ENCODE peak calls at places on chromosomes 1 and 21, in seven cellular contexts. One of them, this sample, is unnamed. For H3K36me3, the result is how much of the 10 kb centered on the place peaks cover.

GRCh38 chr1:153415850-153416570 is at the start of gene S100A7A:
- DNase-seq in heart right ventricle: no peak
- DNase-seq in upper lobe of right lung: no peak
- DNase-seq in small intestine: no peak
- DNase-seq in thyroid gland: no peak
- DNase-seq in ascending aorta: no peak
- DNase-seq in sigmoid colon: no peak
- DNase-seq in this sample: no peak

GRCh38 chr1:40306296-40306695 is 10.8 kb downstream of the COL9A2 start:
- DNase-seq in heart right ventricle: no peak
- DNase-seq in upper lobe of right lung: no peak
- DNase-seq in small intestine: no peak
- DNase-seq in thyroid gland: no peak
- DNase-seq in ascending aorta: no peak
- DNase-seq in sigmoid colon: no peak
- DNase-seq in this sample: no peak

GRCh38 chr21:35226960-35227741 is 178.0 kb upstream of the RUNX1 start:
- DNase-seq in heart right ventricle: no peak
- DNase-seq in upper lobe of right lung: no peak
- DNase-seq in small intestine: peak
- DNase-seq in thyroid gland: no peak
- DNase-seq in ascending aorta: no peak
- DNase-seq in sigmoid colon: no peak
- DNase-seq in this sample: no peak

GRCh38 chr1:42340898-42341297 is 5.9 kb upstream of the FOXJ3 start:
- DNase-seq in heart right ventricle: no peak
- DNase-seq in upper lobe of right lung: no peak
- DNase-seq in small intestine: no peak
- DNase-seq in thyroid gland: no peak
- DNase-seq in ascending aorta: no peak
- DNase-seq in sigmoid colon: no peak
- DNase-seq in this sample: no peak

GRCh38 chr21:29436143-29436542 is 137.4 kb downstream of the BACH1 start:
- DNase-seq in heart right ventricle: peak
- DNase-seq in upper lobe of right lung: no peak
- DNase-seq in small intestine: peak
- DNase-seq in thyroid gland: no peak
- DNase-seq in ascending aorta: no peak
- DNase-seq in sigmoid colon: no peak
- DNase-seq in this sample: no peak

GRCh38 chr1:203176744-203177460 is 1.3 kb upstream of the MYBPH start:
- DNase-seq in heart right ventricle: no peak
- DNase-seq in upper lobe of right lung: no peak
- DNase-seq in small intestine: no peak
- DNase-seq in thyroid gland: no peak
- DNase-seq in ascending aorta: no peak
- DNase-seq in sigmoid colon: no peak
- DNase-seq in this sample: no peak

GRCh38 chr1:203175237-203176181 is at the start of gene MYBPH:
- DNase-seq in heart right ventricle: peak
- DNase-seq in upper lobe of right lung: no peak
- DNase-seq in small intestine: no peak
- DNase-seq in thyroid gland: peak
- DNase-seq in ascending aorta: no peak
- DNase-seq in sigmoid colon: peak
- DNase-seq in this sample: peak

GRCh38 chr1:96508226-96508625 is 213.4 kb upstream of the PTBP2 start:
- DNase-seq in heart right ventricle: no peak
- DNase-seq in upper lobe of right lung: no peak
- DNase-seq in small intestine: no peak
- DNase-seq in thyroid gland: no peak
- DNase-seq in ascending aorta: no peak
- DNase-seq in sigmoid colon: no peak
- DNase-seq in this sample: no peak

GRCh38 chr1:52542085-52542688 is 10.7 kb downstream of the TUT4 start:
- DNase-seq in heart right ventricle: no peak
- DNase-seq in upper lobe of right lung: no peak
- DNase-seq in small intestine: no peak
- DNase-seq in thyroid gland: no peak
- DNase-seq in ascending aorta: no peak
- DNase-seq in sigmoid colon: no peak
- DNase-seq in this sample: no peak

GRCh38 chr1:77465922-77466321 is 184.1 kb downstream of the AK5 start:
- DNase-seq in heart right ventricle: no peak
- DNase-seq in upper lobe of right lung: no peak
- DNase-seq in small intestine: no peak
- DNase-seq in thyroid gland: no peak
- DNase-seq in ascending aorta: no peak
- DNase-seq in sigmoid colon: no peak
- DNase-seq in this sample: no peak

GRCh38 chr1:222171005-222171404 is 376.9 kb downstream of the HHIPL2 start:
- DNase-seq in heart right ventricle: no peak
- DNase-seq in upper lobe of right lung: no peak
- DNase-seq in small intestine: peak
- DNase-seq in thyroid gland: no peak
- DNase-seq in ascending aorta: no peak
- DNase-seq in sigmoid colon: no peak
- DNase-seq in this sample: no peak

GRCh38 chr1:218262259-218262658 is 22.8 kb upstream of the RRP15 start:
- DNase-seq in heart right ventricle: no peak
- DNase-seq in upper lobe of right lung: no peak
- DNase-seq in small intestine: no peak
- DNase-seq in thyroid gland: no peak
- DNase-seq in ascending aorta: no peak
- DNase-seq in sigmoid colon: no peak
- DNase-seq in this sample: no peak

GRCh38 chr21:45041351-45041805 is 33.0 kb upstream of the ADARB1 start:
- DNase-seq in heart right ventricle: no peak
- DNase-seq in upper lobe of right lung: peak
- DNase-seq in small intestine: no peak
- DNase-seq in thyroid gland: peak
- DNase-seq in ascending aorta: peak
- DNase-seq in sigmoid colon: peak
- DNase-seq in this sample: peak

GRCh38 chr1:29974345-29974744 is 738.0 kb downstream of the PTPRU start:
- DNase-seq in heart right ventricle: no peak
- DNase-seq in upper lobe of right lung: no peak
- DNase-seq in small intestine: no peak
- DNase-seq in thyroid gland: no peak
- DNase-seq in ascending aorta: no peak
- DNase-seq in sigmoid colon: no peak
- DNase-seq in this sample: no peak

GRCh38 chr1:89804646-89805237 is 16.1 kb upstream of the LRRC8D start:
- DNase-seq in heart right ventricle: peak
- DNase-seq in upper lobe of right lung: peak
- DNase-seq in small intestine: peak
- DNase-seq in thyroid gland: peak
- DNase-seq in ascending aorta: peak
- DNase-seq in sigmoid colon: peak
- DNase-seq in this sample: peak

GRCh38 chr1:181100015-181100905 is 11.8 kb downstream of the IER5 start:
- DNase-seq in heart right ventricle: no peak
- DNase-seq in upper lobe of right lung: no peak
- DNase-seq in small intestine: no peak
- DNase-seq in thyroid gland: no peak
- DNase-seq in ascending aorta: no peak
- DNase-seq in sigmoid colon: no peak
- DNase-seq in this sample: no peak

GRCh38 chr1:32150847-32151246 is 28.6 kb upstream of the TXLNA start:
- DNase-seq in heart right ventricle: no peak
- DNase-seq in upper lobe of right lung: no peak
- DNase-seq in small intestine: no peak
- DNase-seq in thyroid gland: no peak
- DNase-seq in ascending aorta: no peak
- DNase-seq in sigmoid colon: no peak
- DNase-seq in this sample: no peak

GRCh38 chr1:113868387-113869083 is 3.0 kb downstream of the PTPN22 start:
- DNase-seq in heart right ventricle: no peak
- DNase-seq in upper lobe of right lung: no peak
- DNase-seq in small intestine: no peak
- DNase-seq in thyroid gland: no peak
- DNase-seq in ascending aorta: no peak
- DNase-seq in sigmoid colon: no peak
- DNase-seq in this sample: no peak

GRCh38 chr1:236774926-236775325 is 20.2 kb upstream of the MTR start:
- DNase-seq in heart right ventricle: peak
- DNase-seq in upper lobe of right lung: no peak
- DNase-seq in small intestine: peak
- DNase-seq in thyroid gland: no peak
- DNase-seq in ascending aorta: no peak
- DNase-seq in sigmoid colon: no peak
- DNase-seq in this sample: peak

GRCh38 chr1:32066489-32066873 is 6.3 kb upstream of the TMEM39B start:
- DNase-seq in heart right ventricle: peak
- DNase-seq in upper lobe of right lung: no peak
- DNase-seq in small intestine: peak
- DNase-seq in thyroid gland: peak
- DNase-seq in ascending aorta: peak
- DNase-seq in sigmoid colon: peak
- DNase-seq in this sample: peak

GRCh38 chr1:245860681-245861552 is 646.2 kb downstream of the SMYD3 start:
- DNase-seq in heart right ventricle: no peak
- DNase-seq in upper lobe of right lung: no peak
- DNase-seq in small intestine: no peak
- DNase-seq in thyroid gland: no peak
- DNase-seq in ascending aorta: no peak
- DNase-seq in sigmoid colon: no peak
- DNase-seq in this sample: peak

GRCh38 chr21:44778499-44778911 is 23.1 kb downstream of the UBE2G2 start:
- DNase-seq in heart right ventricle: no peak
- DNase-seq in upper lobe of right lung: no peak
- DNase-seq in small intestine: peak
- DNase-seq in thyroid gland: no peak
- DNase-seq in ascending aorta: no peak
- DNase-seq in sigmoid colon: no peak
- DNase-seq in this sample: no peak

GRCh38 chr1:19645544-19646252 is 1.6 kb downstream of the NBL1 start:
- DNase-seq in heart right ventricle: peak
- DNase-seq in upper lobe of right lung: peak
- DNase-seq in small intestine: peak
- DNase-seq in thyroid gland: no peak
- DNase-seq in ascending aorta: no peak
- DNase-seq in sigmoid colon: no peak
- DNase-seq in this sample: no peak

GRCh38 chr1:19647643-19648042 is 3.5 kb downstream of the NBL1 start:
- DNase-seq in heart right ventricle: peak
- DNase-seq in upper lobe of right lung: no peak
- DNase-seq in small intestine: no peak
- DNase-seq in thyroid gland: no peak
- DNase-seq in ascending aorta: no peak
- DNase-seq in sigmoid colon: no peak
- DNase-seq in this sample: no peak

GRCh38 chr1:19646366-19646765 is 2.3 kb downstream of the NBL1 start:
- DNase-seq in heart right ventricle: no peak
- DNase-seq in upper lobe of right lung: no peak
- DNase-seq in small intestine: peak
- DNase-seq in thyroid gland: no peak
- DNase-seq in ascending aorta: no peak
- DNase-seq in sigmoid colon: no peak
- DNase-seq in this sample: no peak

GRCh38 chr1:19648239-19648638 is 4.1 kb downstream of the NBL1 start:
- DNase-seq in heart right ventricle: no peak
- DNase-seq in upper lobe of right lung: no peak
- DNase-seq in small intestine: no peak
- DNase-seq in thyroid gland: no peak
- DNase-seq in ascending aorta: no peak
- DNase-seq in sigmoid colon: no peak
- DNase-seq in this sample: no peak

DNA sequence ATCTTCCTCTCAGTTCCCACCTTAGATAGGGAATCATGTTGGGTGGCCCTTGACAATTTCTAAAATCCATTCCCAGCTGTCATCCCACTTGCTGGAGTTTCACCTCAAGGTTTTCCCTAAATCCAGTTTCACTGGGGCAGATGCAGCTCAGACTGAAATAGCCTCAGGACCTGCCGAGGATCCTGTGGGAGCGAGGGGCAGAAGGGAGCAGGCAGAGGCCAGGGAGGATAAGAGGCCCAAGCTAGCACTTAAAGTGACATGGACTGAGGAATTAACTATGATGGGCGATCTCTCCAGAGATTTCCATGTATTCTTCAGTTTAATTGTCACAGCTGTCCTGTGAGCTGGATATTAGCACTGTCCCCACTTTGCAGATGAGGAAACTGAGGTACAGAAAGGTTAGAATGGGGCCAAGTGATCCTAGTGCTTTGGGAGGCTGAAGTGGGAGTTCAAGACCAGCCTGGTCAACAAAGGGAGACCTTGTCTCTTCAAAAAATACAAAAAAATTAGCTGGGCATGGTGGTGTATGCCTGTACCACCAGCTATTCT is 2.7 kb downstream of the NBL1 start:
- DNase-seq in heart right ventricle: no peak
- DNase-seq in upper lobe of right lung: no peak
- DNase-seq in small intestine: no peak
- DNase-seq in thyroid gland: no peak
- DNase-seq in ascending aorta: no peak
- DNase-seq in sigmoid colon: no peak
- DNase-seq in this sample: no peak
- H3K4me3 ChIP-seq in heart right ventricle: peak
- H3K4me3 ChIP-seq in upper lobe of right lung: peak
- H3K4me3 ChIP-seq in small intestine: peak
- H3K4me3 ChIP-seq in thyroid gland: no peak
- H3K4me3 ChIP-seq in ascending aorta: peak
- H3K4me3 ChIP-seq in sigmoid colon: peak
- H3K4me3 ChIP-seq in this sample: no peak

GRCh38 chr1:160227561-160227960 is 22.4 kb downstream of the PEA15 start:
- DNase-seq in heart right ventricle: no peak
- DNase-seq in upper lobe of right lung: no peak
- DNase-seq in small intestine: no peak
- DNase-seq in thyroid gland: no peak
- DNase-seq in ascending aorta: no peak
- DNase-seq in sigmoid colon: no peak
- DNase-seq in this sample: no peak
- H3K36me3 ChIP-seq in heart right ventricle: half or more
- H3K36me3 ChIP-seq in upper lobe of right lung: half or more
- H3K36me3 ChIP-seq in small intestine: under half
- H3K36me3 ChIP-seq in thyroid gland: half or more
- H3K36me3 ChIP-seq in ascending aorta: half or more
- H3K36me3 ChIP-seq in sigmoid colon: half or more
- H3K36me3 ChIP-seq in this sample: under half

GRCh38 chr1:209305221-209305954 is 278.1 kb upstream of the CAMK1G start:
- DNase-seq in heart right ventricle: no peak
- DNase-seq in upper lobe of right lung: no peak
- DNase-seq in small intestine: no peak
- DNase-seq in thyroid gland: no peak
- DNase-seq in ascending aorta: no peak
- DNase-seq in sigmoid colon: no peak
- DNase-seq in this sample: no peak
- H3K4me3 ChIP-seq in heart right ventricle: no peak
- H3K4me3 ChIP-seq in upper lobe of right lung: no peak
- H3K4me3 ChIP-seq in small intestine: no peak
- H3K4me3 ChIP-seq in thyroid gland: no peak
- H3K4me3 ChIP-seq in ascending aorta: no peak
- H3K4me3 ChIP-seq in sigmoid colon: no peak
- H3K4me3 ChIP-seq in this sample: no peak

DNA sequence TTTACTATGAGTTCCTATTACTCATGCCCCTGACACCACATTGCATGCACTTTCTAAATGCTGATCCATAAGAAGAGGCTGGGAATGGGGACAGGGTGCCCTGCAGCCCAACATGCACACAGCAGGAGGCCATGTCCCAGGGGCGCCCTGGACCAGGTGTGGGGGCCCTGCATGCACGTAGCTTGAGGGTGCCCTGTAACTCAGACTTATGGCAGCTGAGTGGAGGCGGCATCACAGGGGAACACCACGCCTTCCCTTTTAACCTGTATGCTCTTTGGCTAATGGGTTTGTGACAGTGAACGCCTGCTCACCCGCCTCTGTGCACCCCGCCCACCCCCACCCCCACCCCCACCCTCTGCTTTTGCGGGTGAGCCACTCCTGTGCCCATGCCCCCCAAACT is 36.1 kb downstream of the SNAP47 start:
- DNase-seq in heart right ventricle: no peak
- DNase-seq in upper lobe of right lung: peak
- DNase-seq in small intestine: no peak
- DNase-seq in thyroid gland: no peak
- DNase-seq in ascending aorta: no peak
- DNase-seq in sigmoid colon: no peak
- DNase-seq in this sample: no peak
- H3K36me3 ChIP-seq in heart right ventricle: under half
- H3K36me3 ChIP-seq in upper lobe of right lung: under half
- H3K36me3 ChIP-seq in small intestine: under half
- H3K36me3 ChIP-seq in thyroid gland: under half
- H3K36me3 ChIP-seq in ascending aorta: under half
- H3K36me3 ChIP-seq in sigmoid colon: under half
- H3K36me3 ChIP-seq in this sample: under half

This sample was measured in body of pancreas.